ENCODE peak calls at places on chromosomes 12 and 14, in seven cellular contexts. N is neural progenitor cell, U is hepatocyte, B is GM23338, R is GM23248, T is PC-3, X is MM.1S. V is an unnamed sample.

GRCh38 chr12:49847161-49847560 is 4.3 kb upstream of the BCDIN3D start:
- DNase-seq in N (no peak), U (no peak), B (no peak), R (no peak), T (no peak), X (peak; percentile 36), V (no peak)

GRCh38 chr12:24138041-24138440 is 188.6 kb upstream of the SOX5 start:
- DNase-seq in N (no peak), U (no peak), B (no peak), R (no peak), T (no peak), X (no peak), V (no peak)

GRCh38 chr12:100493371-100494012 is 19.8 kb downstream of the NR1H4 start:
- DNase-seq in N (no peak), U (no peak), B (no peak), R (no peak), T (peak; percentile 21), X (no peak), V (no peak)

GRCh38 chr12:104443008-104443407 is 13.7 kb upstream of the CHST11 start:
- DNase-seq in N (no peak), U (no peak), B (no peak), R (no peak), T (no peak), X (no peak), V (no peak)

GRCh38 chr12:21598651-21599050 is 6.0 kb downstream of the GYS2 start:
- DNase-seq in N (no peak), U (no peak), B (no peak), R (no peak), T (no peak), X (no peak), V (no peak)

GRCh38 chr12:19971396-19971802 is 396.9 kb upstream of the PDE3A start:
- DNase-seq in N (peak; percentile 73), U (peak; percentile 79), B (peak; percentile 86), R (peak; percentile 17), T (no peak), X (no peak), V (peak; percentile 6)

GRCh38 chr14:45526715-45527549 is 273.9 kb upstream of the MIS18BP1 start:
- DNase-seq in N (peak; percentile 81), U (peak; percentile 65), B (peak; percentile 85), R (peak; percentile 53), T (peak; percentile 74), X (peak; percentile 10), V (peak; percentile 51)

GRCh38 chr14:39243831-39244230 is 10.1 kb downstream of the MIA2 start:
- DNase-seq in N (no peak), U (no peak), B (no peak), R (no peak), T (peak; percentile 47), X (no peak), V (no peak)

GRCh38 chr12:43655586-43655985 is 103.0 kb downstream of the PUS7L start:
- DNase-seq in N (no peak), U (no peak), B (no peak), R (peak; percentile 50), T (peak; percentile 32), X (no peak), V (no peak)

GRCh38 chr14:49879683-49880204 is 13.1 kb upstream of the ARF6 start:
- DNase-seq in N (peak; percentile 63), U (peak; percentile 54), B (peak; percentile 92), R (peak; percentile 77), T (peak; percentile 80), X (peak; percentile 59), V (peak; percentile 95)

DNA sequence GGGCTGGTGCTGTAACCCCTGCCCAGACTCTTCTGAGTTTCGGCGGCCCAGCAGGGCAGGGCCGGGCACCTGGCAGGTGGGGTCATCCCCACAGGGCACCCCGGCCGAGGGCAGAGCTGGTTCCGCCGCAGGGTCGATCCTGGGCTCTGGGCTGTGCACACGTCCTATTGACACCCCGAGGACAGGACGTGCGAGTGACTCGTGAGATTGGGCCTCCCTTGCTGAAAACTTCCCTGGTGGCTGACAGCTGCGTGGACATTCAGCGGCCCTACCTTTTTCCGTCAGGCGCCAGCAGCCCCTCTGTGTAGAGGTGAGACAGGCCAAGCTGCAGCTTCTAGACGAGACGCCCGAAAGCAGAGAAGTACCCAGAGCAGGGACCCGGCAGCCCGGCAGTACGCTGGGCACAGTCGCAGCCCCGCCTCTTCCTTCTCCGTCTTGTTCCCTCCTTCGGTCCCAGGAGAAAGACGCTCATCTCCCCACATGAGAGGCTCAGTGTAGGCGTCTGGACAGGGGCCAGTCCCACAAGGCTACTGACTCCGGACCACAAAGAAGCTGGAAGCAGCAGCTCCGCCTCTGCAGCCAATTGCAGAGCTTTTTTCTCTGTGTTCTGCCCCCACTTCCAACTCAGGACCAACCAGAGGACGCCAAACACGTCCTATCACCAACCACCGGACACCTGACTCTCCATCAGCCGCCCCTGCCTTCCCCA is at the start of gene LRCOL1:
- DNase-seq in N (peak; percentile 21), U (no peak), B (no peak), R (peak; percentile 77), T (no peak), X (no peak), V (no peak)
- TF ChIP-seq EZH2 in N (no peak), U (no peak), B (no peak), R (no peak), T (no peak), X (no peak), V (no peak)

DNA sequence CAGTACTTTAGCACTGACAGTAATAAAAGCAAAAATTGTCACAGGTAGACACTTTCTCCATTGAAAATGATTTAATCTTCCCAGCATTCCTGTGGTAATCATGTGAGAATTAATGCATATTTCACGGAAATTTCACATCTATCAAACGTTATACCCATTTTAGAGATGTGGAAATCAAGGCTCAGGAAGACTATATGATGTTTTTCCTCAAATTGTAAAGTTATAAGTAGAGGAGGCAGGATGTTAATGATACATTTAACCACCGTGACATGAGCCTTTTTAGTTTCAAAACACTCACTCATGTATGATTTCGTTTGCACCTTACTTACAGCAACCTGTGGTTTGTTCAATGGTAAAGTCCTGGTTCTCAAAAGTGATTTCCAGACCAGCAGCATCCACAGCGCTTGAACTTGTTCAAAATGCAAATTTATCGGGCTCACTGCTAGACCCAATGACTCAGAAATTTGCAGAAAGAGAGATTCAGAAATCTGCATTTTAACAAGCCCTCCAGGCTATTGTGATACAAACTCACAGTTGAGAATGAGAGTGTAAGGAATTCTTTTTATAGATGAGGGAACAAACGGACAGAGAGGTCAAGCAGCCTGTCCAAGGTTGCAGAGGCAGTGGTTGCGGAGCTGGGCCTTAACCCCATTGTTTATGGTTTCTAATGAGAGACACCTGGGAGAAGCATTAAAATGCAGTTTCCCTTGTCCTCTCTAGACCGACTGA is 654.8 kb upstream of the TBX3 start:
- DNase-seq in N (no peak), U (no peak), B (peak; percentile 6), R (no peak), T (peak; percentile 60), X (no peak), V (no peak)
- TF ChIP-seq EZH2phosphoT487 in N (no peak), U (no peak), B (no peak), R (no peak), T (no peak), X (no peak), V (no peak)

GRCh38 chr12:120647375-120647755 is 6.9 kb downstream of the CABP1 start:
- DNase-seq in N (no peak), U (no peak), B (no peak), R (no peak), T (no peak), X (no peak), V (no peak)

GRCh38 chr12:120651821-120652220 is 11.4 kb downstream of the CABP1 start:
- DNase-seq in N (peak; percentile 34), U (peak; percentile 27), B (peak; percentile 38), R (peak; percentile 40), T (no peak), X (no peak), V (no peak)

GRCh38 chr12:120652671-120653435 is 12.4 kb downstream of the CABP1 start:
- DNase-seq in N (no peak), U (no peak), B (no peak), R (no peak), T (no peak), X (no peak), V (no peak)

GRCh38 chr12:120650249-120650690 is 9.8 kb downstream of the CABP1 start:
- DNase-seq in N (no peak), U (no peak), B (no peak), R (no peak), T (no peak), X (no peak), V (no peak)

GRCh38 chr12:120649442-120650248 is 9.2 kb downstream of the CABP1 start:
- DNase-seq in N (peak; percentile 68), U (peak; percentile 22), B (peak; percentile 40), R (peak; percentile 33), T (no peak), X (no peak), V (no peak)
- TF ChIP-seq EZH2 in N (no peak), U (no peak), B (no peak), R (no peak), T (no peak), X (no peak), V (no peak)

GRCh38 chr12:57430931-57431566 is at the start of gene R3HDM2:
- DNase-seq in N (peak; percentile 95), U (peak; percentile 98), B (peak; percentile 97), R (peak; percentile 97), T (peak; percentile 95), X (peak; percentile 95), V (peak; percentile 86)

GRCh38 chr12:57428965-57429364 is 1.9 kb downstream of the R3HDM2 start:
- DNase-seq in N (no peak), U (no peak), B (no peak), R (no peak), T (no peak), X (no peak), V (no peak)

GRCh38 chr12:57429473-57430116 is 1.2 kb downstream of the R3HDM2 start:
- DNase-seq in N (no peak), U (no peak), B (no peak), R (peak; percentile 41), T (no peak), X (no peak), V (no peak)

GRCh38 chr12:57433370-57433769 is 1.2 kb upstream of the INHBC start:
- DNase-seq in N (no peak), U (no peak), B (no peak), R (no peak), T (no peak), X (no peak), V (no peak)

GRCh38 chr12:57430117-57430930 is 519 bp downstream of the R3HDM2 start:
- DNase-seq in N (no peak), U (no peak), B (peak; percentile 76), R (peak; percentile 76), T (peak; percentile 27), X (peak; percentile 66), V (no peak)
- TF ChIP-seq EZH2phosphoT487 in N (no peak), U (no peak), B (no peak), R (no peak), T (no peak), X (no peak), V (no peak)